ENCODE peak calls at places on chromosomes 3 and 15, in eight cellular contexts. J is upper lobe of right lung; X is K562; Q is T-helper 17 cell; G is fibroblast of villous mesenchyme; O is effector memory CD4-positive, alpha-beta T cell; B is activated CD8-positive, alpha-beta memory T cell treated with anti-CD3 and anti-CD28 coated beads for 1 hour; D is A172. V is an unnamed sample.

GRCh38 chr15:25067725-25068309 is 113.0 kb downstream of the SNRPN start:
- DNase-seq in G (no peak), Q (no peak), B (no peak), X (no peak), J (peak), D (no peak), O (no peak), V (no peak)

GRCh38 chr3:145704020-145704419 is 457.0 kb downstream of the PLOD2 start:
- DNase-seq in O (no peak), Q (no peak), B (no peak), D (peak), G (peak), J (no peak), X (no peak), V (no peak)

GRCh38 chr3:15796331-15796730 is 1.4 kb downstream of the ANKRD28 start:
- DNase-seq in G (no peak), B (no peak), D (no peak), X (no peak), O (no peak), Q (no peak), J (no peak), V (no peak)

GRCh38 chr15:83786336-83786735 is 132.4 kb downstream of the ADAMTSL3 start:
- DNase-seq in J (no peak), Q (no peak), O (no peak), X (no peak), B (no peak), G (no peak), D (no peak), V (no peak)

GRCh38 chr3:64974401-64974800 is 286.6 kb upstream of the ADAMTS9 start:
- DNase-seq in X (no peak), Q (no peak), B (no peak), O (no peak), D (no peak), J (no peak), G (no peak), V (no peak)

GRCh38 chr15:31391687-31392671 is 65.3 kb downstream of the KLF13 start:
- DNase-seq in G (peak), B (peak), D (peak), O (peak), X (peak), J (peak), Q (peak), V (peak)

GRCh38 chr3:119580148-119580760 is 962 bp downstream of the ADPRH start:
- DNase-seq in D (no peak), B (no peak), J (peak), G (no peak), X (no peak), O (no peak), Q (no peak), V (no peak)

GRCh38 chr3:157533298-157533870 is 30.2 kb upstream of the VEPH1 start:
- DNase-seq in J (no peak), Q (no peak), X (no peak), B (no peak), D (peak), O (no peak), G (peak), V (no peak)

GRCh38 chr3:72848703-72849081 is 447 bp upstream of the SHQ1 start:
- DNase-seq in D (peak), X (no peak), O (peak), J (no peak), B (no peak), G (no peak), Q (no peak), V (no peak)

GRCh38 chr3:34207826-34208225 is 409.4 kb downstream of the PDCD6IP start:
- DNase-seq in B (no peak), G (no peak), J (no peak), O (no peak), D (peak), X (no peak), Q (no peak), V (no peak)

GRCh38 chr3:112908252-112908651 is 61.6 kb upstream of the CD200R1L start:
- DNase-seq in B (no peak), D (no peak), Q (no peak), J (no peak), O (no peak), G (no peak), X (no peak), V (no peak)

GRCh38 chr3:100496711-100497261 is 4.4 kb downstream of the TMEM45A start:
- DNase-seq in B (no peak), G (peak), Q (no peak), D (peak), J (no peak), O (no peak), X (no peak), V (no peak)

GRCh38 chr15:63014578-63014977 is 28.0 kb upstream of the TPM1 start:
- DNase-seq in X (no peak), D (no peak), O (no peak), Q (no peak), G (no peak), B (no peak), J (no peak), V (no peak)

GRCh38 chr3:27686642-27687041 is 35.5 kb downstream of the EOMES start:
- DNase-seq in J (no peak), B (no peak), G (peak), O (no peak), Q (no peak), X (no peak), D (no peak), V (no peak)

GRCh38 chr15:35329993-35330695 is 215.8 kb downstream of the DPH6 start:
- DNase-seq in B (no peak), J (no peak), D (no peak), X (no peak), G (no peak), Q (no peak), O (no peak), V (no peak)

GRCh38 chr3:8835385-8835784 is 66.0 kb upstream of the OXTR start:
- DNase-seq in B (no peak), D (no peak), O (no peak), Q (no peak), J (no peak), X (no peak), G (no peak), V (no peak)

GRCh38 chr3:11720220-11721113 is 76.8 kb upstream of the VGLL4 start:
- DNase-seq in D (peak), O (peak), Q (peak), J (peak), G (peak), X (peak), B (no peak), V (peak)

GRCh38 chr15:100975043-100975442 is 55.9 kb downstream of the LRRK1 start:
- DNase-seq in B (no peak), Q (no peak), X (no peak), O (no peak), G (no peak), D (no peak), J (no peak), V (no peak)

V was measured in GM19239.